ENCODE peak calls at places on chromosomes 12 and 14, in six cellular contexts. One of them, this sample, is unnamed.

GRCh38 chr14:23564876-23565275 is 2.7 kb downstream of the AP1G2 start:
- DNase-seq in left ventricle myocardium inferior: no peak
- DNase-seq in lower leg skin: no peak
- DNase-seq in suprapubic skin: no peak
- DNase-seq in uterus: no peak
- DNase-seq in endodermal cell: no peak
- DNase-seq in this sample: no peak

GRCh38 chr14:68510201-68510600 is 282.7 kb downstream of the ZFP36L1 start:
- DNase-seq in left ventricle myocardium inferior: peak; percentile 58
- DNase-seq in lower leg skin: peak; percentile 95
- DNase-seq in suprapubic skin: peak; percentile 87
- DNase-seq in uterus: peak; percentile 97
- DNase-seq in endodermal cell: no peak
- DNase-seq in this sample: no peak

GRCh38 chr12:108849653-108850052 is 7.7 kb downstream of the SSH1 start:
- DNase-seq in left ventricle myocardium inferior: peak; percentile 37
- DNase-seq in lower leg skin: no peak
- DNase-seq in suprapubic skin: no peak
- DNase-seq in uterus: no peak
- DNase-seq in endodermal cell: no peak
- DNase-seq in this sample: no peak

GRCh38 chr12:114450511-114451300 is 44.8 kb upstream of the TBX5 start:
- DNase-seq in left ventricle myocardium inferior: no peak
- DNase-seq in lower leg skin: no peak
- DNase-seq in suprapubic skin: no peak
- DNase-seq in uterus: no peak
- DNase-seq in endodermal cell: peak; percentile 41
- DNase-seq in this sample: no peak

GRCh38 chr12:124294686-124295315 is at the start of gene RFLNA:
- DNase-seq in left ventricle myocardium inferior: no peak
- DNase-seq in lower leg skin: no peak
- DNase-seq in suprapubic skin: no peak
- DNase-seq in uterus: no peak
- DNase-seq in endodermal cell: peak; percentile 84
- DNase-seq in this sample: no peak

GRCh38 chr14:85010186-85010585 is 519.8 kb upstream of the FLRT2 start:
- DNase-seq in left ventricle myocardium inferior: no peak
- DNase-seq in lower leg skin: no peak
- DNase-seq in suprapubic skin: no peak
- DNase-seq in uterus: no peak
- DNase-seq in endodermal cell: no peak
- DNase-seq in this sample: no peak

GRCh38 chr12:12715459-12716150 is 1.6 kb upstream of the CDKN1B start:
- DNase-seq in left ventricle myocardium inferior: no peak
- DNase-seq in lower leg skin: no peak
- DNase-seq in suprapubic skin: no peak
- DNase-seq in uterus: no peak
- DNase-seq in endodermal cell: peak; percentile 64
- DNase-seq in this sample: no peak

GRCh38 chr12:56880416-56881035 is 53.7 kb downstream of the SDR9C7 start:
- DNase-seq in left ventricle myocardium inferior: no peak
- DNase-seq in lower leg skin: no peak
- DNase-seq in suprapubic skin: no peak
- DNase-seq in uterus: no peak
- DNase-seq in endodermal cell: no peak
- DNase-seq in this sample: no peak

GRCh38 chr12:21676781-21677180 is 19.1 kb upstream of the LDHB start:
- DNase-seq in left ventricle myocardium inferior: no peak
- DNase-seq in lower leg skin: no peak
- DNase-seq in suprapubic skin: no peak
- DNase-seq in uterus: no peak
- DNase-seq in endodermal cell: no peak
- DNase-seq in this sample: no peak

GRCh38 chr12:101792046-101792931 is 38.5 kb downstream of the GNPTAB start:
- DNase-seq in left ventricle myocardium inferior: no peak
- DNase-seq in lower leg skin: no peak
- DNase-seq in suprapubic skin: no peak
- DNase-seq in uterus: no peak
- DNase-seq in endodermal cell: no peak
- DNase-seq in this sample: no peak
- TF ChIP-seq CTCF in left ventricle myocardium inferior: peak; percentile 45
- TF ChIP-seq CTCF in lower leg skin: no peak
- TF ChIP-seq CTCF in suprapubic skin: no peak
- TF ChIP-seq CTCF in uterus: no peak
- TF ChIP-seq CTCF in endodermal cell: peak; percentile 40
- TF ChIP-seq CTCF in this sample: no peak

DNA sequence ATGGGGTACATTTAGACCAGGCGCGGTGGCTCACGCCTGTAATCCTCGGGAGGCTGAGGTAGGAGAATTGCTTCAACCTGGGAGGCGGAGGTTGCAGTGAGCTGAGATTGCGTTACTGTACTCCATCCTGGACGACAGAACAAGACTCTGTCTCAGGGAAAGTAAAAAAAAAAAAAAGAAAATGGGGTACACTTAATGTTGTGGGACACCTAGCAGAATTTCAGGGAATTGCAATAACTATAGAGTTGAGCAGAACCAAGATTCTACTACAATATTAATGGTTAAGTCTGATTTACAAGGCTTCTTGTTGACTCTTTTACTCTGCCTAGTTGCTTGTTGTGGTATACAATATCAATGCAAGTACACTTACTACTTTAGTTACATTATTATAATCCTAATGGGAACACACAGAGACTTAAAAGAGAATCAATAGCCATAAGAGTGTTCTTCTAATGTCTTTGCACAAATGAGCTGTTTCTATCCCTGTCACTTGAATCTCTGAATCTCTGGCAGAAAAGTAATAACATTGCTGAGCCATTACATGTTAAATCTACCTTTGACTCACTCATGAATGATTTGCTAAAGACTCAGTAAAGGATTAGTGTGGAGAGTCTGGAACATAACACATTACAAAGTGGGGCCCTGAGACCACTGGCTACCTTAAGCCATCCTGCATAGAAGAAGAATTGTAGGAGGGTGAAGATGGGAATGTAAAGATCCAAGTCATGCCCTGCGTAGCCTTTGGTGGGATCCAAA is 22.7 kb downstream of the BEST3 start:
- DNase-seq in left ventricle myocardium inferior: no peak
- DNase-seq in lower leg skin: no peak
- DNase-seq in suprapubic skin: no peak
- DNase-seq in uterus: no peak
- DNase-seq in endodermal cell: no peak
- DNase-seq in this sample: no peak
- TF ChIP-seq CTCF in left ventricle myocardium inferior: no peak
- TF ChIP-seq CTCF in lower leg skin: no peak
- TF ChIP-seq CTCF in suprapubic skin: no peak
- TF ChIP-seq CTCF in uterus: no peak
- TF ChIP-seq CTCF in endodermal cell: peak; percentile 38
- TF ChIP-seq CTCF in this sample: no peak

GRCh38 chr14:48008646-48009045 is 333.2 kb upstream of the MDGA2 start:
- DNase-seq in left ventricle myocardium inferior: no peak
- DNase-seq in lower leg skin: no peak
- DNase-seq in suprapubic skin: no peak
- DNase-seq in uterus: no peak
- DNase-seq in endodermal cell: peak; percentile 53
- DNase-seq in this sample: no peak
- TF ChIP-seq CTCF in left ventricle myocardium inferior: no peak
- TF ChIP-seq CTCF in lower leg skin: no peak
- TF ChIP-seq CTCF in suprapubic skin: no peak
- TF ChIP-seq CTCF in uterus: no peak
- TF ChIP-seq CTCF in endodermal cell: no peak
- TF ChIP-seq CTCF in this sample: no peak

GRCh38 chr14:89040438-89041244 is 216.2 kb downstream of the TTC8 start:
- DNase-seq in left ventricle myocardium inferior: peak; percentile 88
- DNase-seq in lower leg skin: peak; percentile 98
- DNase-seq in suprapubic skin: peak; percentile 93
- DNase-seq in uterus: peak; percentile 87
- DNase-seq in endodermal cell: peak; percentile 98
- DNase-seq in this sample: peak; percentile 92
- TF ChIP-seq CTCF in left ventricle myocardium inferior: peak; percentile 96
- TF ChIP-seq CTCF in lower leg skin: no peak
- TF ChIP-seq CTCF in suprapubic skin: peak; percentile 82
- TF ChIP-seq CTCF in uterus: peak; percentile 95
- TF ChIP-seq CTCF in endodermal cell: peak; percentile 98
- TF ChIP-seq CTCF in this sample: peak; percentile 97

GRCh38 chr12:16421806-16422205 is 74.4 kb downstream of the MGST1 start:
- DNase-seq in left ventricle myocardium inferior: no peak
- DNase-seq in lower leg skin: no peak
- DNase-seq in suprapubic skin: no peak
- DNase-seq in uterus: no peak
- DNase-seq in endodermal cell: no peak
- DNase-seq in this sample: no peak

GRCh38 chr12:16417058-16417457 is 69.6 kb downstream of the MGST1 start:
- DNase-seq in left ventricle myocardium inferior: no peak
- DNase-seq in lower leg skin: no peak
- DNase-seq in suprapubic skin: no peak
- DNase-seq in uterus: no peak
- DNase-seq in endodermal cell: peak; percentile 51
- DNase-seq in this sample: no peak
- TF ChIP-seq CTCF in left ventricle myocardium inferior: no peak
- TF ChIP-seq CTCF in lower leg skin: no peak
- TF ChIP-seq CTCF in suprapubic skin: no peak
- TF ChIP-seq CTCF in uterus: no peak
- TF ChIP-seq CTCF in endodermal cell: peak; percentile 69
- TF ChIP-seq CTCF in this sample: no peak

GRCh38 chr14:26527095-26527494 is 70.7 kb downstream of the NOVA1 start:
- DNase-seq in left ventricle myocardium inferior: no peak
- DNase-seq in lower leg skin: no peak
- DNase-seq in suprapubic skin: no peak
- DNase-seq in uterus: no peak
- DNase-seq in endodermal cell: no peak
- DNase-seq in this sample: no peak

GRCh38 chr14:26526132-26526531 is 71.7 kb downstream of the NOVA1 start:
- DNase-seq in left ventricle myocardium inferior: no peak
- DNase-seq in lower leg skin: no peak
- DNase-seq in suprapubic skin: no peak
- DNase-seq in uterus: no peak
- DNase-seq in endodermal cell: no peak
- DNase-seq in this sample: no peak

GRCh38 chr14:26528415-26529182 is 69.2 kb downstream of the NOVA1 start:
- DNase-seq in left ventricle myocardium inferior: peak; percentile 44
- DNase-seq in lower leg skin: peak; percentile 81
- DNase-seq in suprapubic skin: no peak
- DNase-seq in uterus: peak; percentile 46
- DNase-seq in endodermal cell: no peak
- DNase-seq in this sample: no peak

GRCh38 chr14:26531894-26532293 is 65.9 kb downstream of the NOVA1 start:
- DNase-seq in left ventricle myocardium inferior: no peak
- DNase-seq in lower leg skin: no peak
- DNase-seq in suprapubic skin: no peak
- DNase-seq in uterus: no peak
- DNase-seq in endodermal cell: no peak
- DNase-seq in this sample: no peak
- TF ChIP-seq CTCF in left ventricle myocardium inferior: no peak
- TF ChIP-seq CTCF in lower leg skin: no peak
- TF ChIP-seq CTCF in suprapubic skin: no peak
- TF ChIP-seq CTCF in uterus: no peak
- TF ChIP-seq CTCF in endodermal cell: peak; percentile 53
- TF ChIP-seq CTCF in this sample: peak; percentile 34

GRCh38 chr12:6351622-6352021 is 9.7 kb upstream of the TNFRSF1A start:
- DNase-seq in left ventricle myocardium inferior: no peak
- DNase-seq in lower leg skin: no peak
- DNase-seq in suprapubic skin: no peak
- DNase-seq in uterus: no peak
- DNase-seq in endodermal cell: no peak
- DNase-seq in this sample: no peak

GRCh38 chr12:6352198-6353173 is 10.6 kb upstream of the TNFRSF1A start:
- DNase-seq in left ventricle myocardium inferior: no peak
- DNase-seq in lower leg skin: no peak
- DNase-seq in suprapubic skin: no peak
- DNase-seq in uterus: no peak
- DNase-seq in endodermal cell: no peak
- DNase-seq in this sample: no peak

GRCh38 chr12:6355491-6356373 is 13.9 kb upstream of the TNFRSF1A start:
- DNase-seq in left ventricle myocardium inferior: no peak
- DNase-seq in lower leg skin: no peak
- DNase-seq in suprapubic skin: no peak
- DNase-seq in uterus: no peak
- DNase-seq in endodermal cell: peak; percentile 93
- DNase-seq in this sample: no peak

GRCh38 chr12:6356374-6356820 is 14.5 kb upstream of the TNFRSF1A start:
- DNase-seq in left ventricle myocardium inferior: no peak
- DNase-seq in lower leg skin: no peak
- DNase-seq in suprapubic skin: no peak
- DNase-seq in uterus: no peak
- DNase-seq in endodermal cell: no peak
- DNase-seq in this sample: no peak

DNA sequence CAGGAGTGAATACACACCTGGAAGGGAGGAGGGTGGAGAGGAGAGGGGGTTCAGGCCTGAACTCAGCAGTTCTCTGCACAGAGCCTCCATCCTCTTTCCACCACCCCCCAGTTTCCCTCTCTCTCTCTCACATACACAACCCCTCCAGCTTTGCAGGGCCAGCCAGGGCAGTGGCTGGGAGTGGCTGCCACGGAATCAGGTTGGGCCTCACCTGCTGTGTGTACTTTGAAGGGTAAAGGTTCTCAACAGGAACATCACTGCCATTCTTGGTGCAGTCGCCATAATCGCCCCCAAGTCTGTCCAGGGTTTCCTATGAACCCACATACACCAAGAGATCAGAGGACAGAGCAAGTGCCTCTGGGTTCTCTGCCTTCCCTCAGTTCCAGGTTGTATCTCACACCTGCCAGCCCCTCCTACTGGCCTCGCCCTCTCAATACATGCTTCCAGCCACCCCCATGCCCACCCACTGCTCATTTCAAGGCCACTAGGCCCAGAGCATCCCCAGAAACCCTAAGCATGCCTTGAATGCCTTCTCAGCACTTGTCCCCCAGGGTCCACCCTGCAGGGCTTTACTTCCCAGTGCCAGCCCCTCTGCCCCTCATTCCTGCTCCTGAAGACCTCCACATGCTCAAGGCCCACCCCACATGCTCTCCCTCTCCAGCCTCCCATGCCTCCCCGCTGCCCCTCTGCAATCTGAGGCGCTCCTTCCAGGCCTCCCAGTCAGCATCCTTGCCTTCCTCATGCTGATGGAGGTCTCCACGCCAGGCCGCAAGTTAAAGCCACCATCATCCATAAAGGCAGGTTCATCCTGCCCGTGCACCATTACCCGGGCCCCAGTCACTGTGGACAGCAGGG is 12.9 kb upstream of the TNFRSF1A start:
- DNase-seq in left ventricle myocardium inferior: no peak
- DNase-seq in lower leg skin: no peak
- DNase-seq in suprapubic skin: no peak
- DNase-seq in uterus: no peak
- DNase-seq in endodermal cell: peak; percentile 53
- DNase-seq in this sample: no peak
- TF ChIP-seq CTCF in left ventricle myocardium inferior: no peak
- TF ChIP-seq CTCF in lower leg skin: no peak
- TF ChIP-seq CTCF in suprapubic skin: no peak
- TF ChIP-seq CTCF in uterus: no peak
- TF ChIP-seq CTCF in endodermal cell: peak; percentile 44
- TF ChIP-seq CTCF in this sample: no peak

GRCh38 chr12:80018119-80018518 is 81.2 kb upstream of the OTOGL start:
- DNase-seq in left ventricle myocardium inferior: no peak
- DNase-seq in lower leg skin: no peak
- DNase-seq in suprapubic skin: no peak
- DNase-seq in uterus: no peak
- DNase-seq in endodermal cell: no peak
- DNase-seq in this sample: no peak
- TF ChIP-seq CTCF in left ventricle myocardium inferior: no peak
- TF ChIP-seq CTCF in lower leg skin: no peak
- TF ChIP-seq CTCF in suprapubic skin: no peak
- TF ChIP-seq CTCF in uterus: no peak
- TF ChIP-seq CTCF in endodermal cell: no peak
- TF ChIP-seq CTCF in this sample: no peak

This sample was measured in type B pancreatic cell.